ENCODE peak calls at places on chromosomes 4 and X, in five cellular contexts. I, T, R, X and U are unnamed samples.

GRCh38 chr4:138259801-138260200 is 17.7 kb upstream of the SLC7A11 start:
- DNase-seq in I (no peak), T (peak; percentile 64), R (no peak), X (no peak), U (no peak)

GRCh38 chr4:16607241-16607640 is 291.2 kb downstream of the LDB2 start:
- DNase-seq in I (no peak), T (no peak), R (no peak), X (no peak), U (no peak)

GRCh38 chr4:170083546-170083945 is 6.2 kb downstream of the AADAT start:
- DNase-seq in I (no peak), T (no peak), R (no peak), X (no peak), U (no peak)

GRCh38 chr4:17489721-17490120 is 22.2 kb downstream of the QDPR start:
- DNase-seq in I (no peak), T (no peak), R (no peak), X (no peak), U (no peak)

GRCh38 chrX:133394765-133395164 is 20.5 kb downstream of the GPC4 start:
- DNase-seq in I (no peak), T (no peak), R (no peak), X (no peak), U (no peak)

GRCh38 chrX:54359408-54359807 is 1.6 kb upstream of the WNK3 start:
- DNase-seq in I (no peak), T (no peak), R (no peak), X (no peak), U (no peak)

GRCh38 chrX:87517571-87518141 is at the start of gene KLHL4:
- DNase-seq in I (no peak), T (peak; percentile 93), R (no peak), X (no peak), U (peak; percentile 39)

GRCh38 chrX:64265265-64265664 is 34.9 kb upstream of the ASB12 start:
- DNase-seq in I (no peak), T (no peak), R (no peak), X (no peak), U (no peak)

GRCh38 chr4:98110214-98110613 is 33.1 kb downstream of the STPG2 start:
- DNase-seq in I (no peak), T (no peak), R (no peak), X (no peak), U (no peak)

GRCh38 chr4:127045872-127046271 is 586.9 kb upstream of the INTU start:
- DNase-seq in I (no peak), T (no peak), R (no peak), X (no peak), U (no peak)

GRCh38 chr4:156169861-156170260 is 216.2 kb upstream of the CTSO start:
- DNase-seq in I (no peak), T (no peak), R (no peak), X (no peak), U (no peak)

GRCh38 chr4:19254476-19254875 is 997.2 kb upstream of the SLIT2 start:
- DNase-seq in I (no peak), T (peak; percentile 73), R (no peak), X (no peak), U (no peak)

GRCh38 chrX:153470411-153471363 is at the start of gene HAUS7:
- DNase-seq in I (peak; percentile 73), T (peak; percentile 95), R (peak; percentile 88), X (peak; percentile 93), U (no peak)

GRCh38 chr4:173490817-173491518 is 39.1 kb downstream of the HAND2 start:
- DNase-seq in I (no peak), T (peak; percentile 85), R (no peak), X (no peak), U (peak; percentile 63)

GRCh38 chr4:173493041-173493440 is 37.0 kb downstream of the HAND2 start:
- DNase-seq in I (no peak), T (no peak), R (no peak), X (no peak), U (no peak)

GRCh38 chr4:173498023-173498422 is 32.0 kb downstream of the HAND2 start:
- DNase-seq in I (no peak), T (no peak), R (no peak), X (no peak), U (no peak)

GRCh38 chr4:173492315-173492714 is 37.7 kb downstream of the HAND2 start:
- DNase-seq in I (no peak), T (no peak), R (no peak), X (no peak), U (no peak)

GRCh38 chr4:173494013-173494970 is 35.7 kb downstream of the HAND2 start:
- DNase-seq in I (no peak), T (peak; percentile 74), R (peak; percentile 67), X (no peak), U (no peak)
- H3K4me3 ChIP-seq in I (peak overlapping the region; percentile 40), T (peak overlapping the region; percentile 23), R (peak overlapping the region; percentile 20), X (peak overlapping the region; percentile 44), U (peak overlapping the region; percentile 50)

GRCh38 chrX:136200466-136200865 is 50.7 kb downstream of the MAP7D3 start:
- DNase-seq in I (no peak), T (peak; percentile 44), R (no peak), X (no peak), U (no peak)
- TF ChIP-seq CTCF in I (no peak), T (peak; percentile 30), R (no peak), X (no peak), U (peak; percentile 64)

DNA sequence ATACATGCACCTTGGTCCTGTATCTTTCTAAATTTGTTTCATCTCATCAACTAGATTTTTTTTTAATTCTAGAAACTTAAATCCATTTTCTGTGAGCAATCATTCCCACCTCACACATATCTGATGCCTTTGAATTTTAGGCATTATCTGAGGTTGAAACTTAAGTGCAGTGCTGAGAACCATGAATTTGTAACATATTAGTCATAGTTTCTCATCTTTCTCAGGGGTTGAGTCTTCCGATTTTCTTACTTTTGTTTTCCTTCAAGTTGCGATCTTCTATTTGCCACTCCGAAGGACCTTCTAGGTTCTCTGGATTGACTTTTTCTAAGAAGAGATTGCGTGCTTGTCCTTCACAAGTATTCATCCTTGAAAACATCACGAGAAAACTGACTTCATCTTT is 3.7 kb upstream of the NR0B1 start:
- DNase-seq in I (no peak), T (peak; percentile 1), R (no peak), X (no peak), U (no peak)
- H3K4me3 ChIP-seq in I (no peak overlapping the region), T (no peak overlapping the region), R (no peak overlapping the region), X (no peak overlapping the region), U (no peak overlapping the region)

GRCh38 chrX:119272882-119273806 is 37.1 kb downstream of the PGRMC1 start:
- DNase-seq in I (peak; percentile 3), T (peak; percentile 51), R (peak; percentile 24), X (no peak), U (no peak)

DNA sequence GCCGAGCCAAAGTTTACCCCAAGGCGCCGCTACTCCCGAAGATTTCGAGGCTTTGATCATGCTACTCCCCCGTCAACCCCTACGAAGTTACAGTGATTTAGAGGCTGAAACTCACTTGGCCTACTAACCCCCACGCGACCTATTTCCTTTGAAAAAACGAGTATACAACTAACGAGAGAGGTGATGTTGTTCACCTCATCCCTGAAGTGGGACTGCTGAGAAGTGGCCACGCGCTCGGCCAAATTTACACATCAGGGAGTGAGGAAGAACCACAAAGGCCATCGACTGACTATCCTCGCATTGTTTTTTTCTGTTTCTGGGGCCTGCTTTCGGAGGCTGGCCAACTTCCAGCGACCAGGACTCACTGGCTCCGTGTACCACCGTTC is 37.7 kb downstream of the PGRMC1 start:
- DNase-seq in I (no peak), T (no peak), R (no peak), X (no peak), U (no peak)
- TF ChIP-seq CTCF in I (no peak), T (no peak), R (no peak), X (no peak), U (no peak)